ENCODE peak calls at places on chromosomes 13 and 19, in seven cellular contexts. Z is neural progenitor cell, L is body of pancreas, N is ascending aorta, I is heart right ventricle, Y is nephron progenitor cell, C is Calu3. E is an unnamed sample.

GRCh38 chr13:86870388-86870966 is 800.7 kb upstream of the SLITRK5 start:
- DNase-seq in Z (peak), L (no peak), N (no peak), I (no peak), Y (no peak), C (peak), E (peak)

GRCh38 chr13:71254384-71254783 is 612.6 kb downstream of the DACH1 start:
- DNase-seq in Z (peak), L (no peak), N (no peak), I (no peak), Y (no peak), C (no peak), E (no peak)

GRCh38 chr13:30038884-30039283 is 188.5 kb upstream of the UBL3 start:
- DNase-seq in Z (peak), L (no peak), N (no peak), I (no peak), Y (no peak), C (no peak), E (no peak)

GRCh38 chr19:45110811-45111210 is 17.8 kb downstream of the PPP1R37 start:
- DNase-seq in Z (no peak), L (no peak), N (no peak), I (no peak), Y (no peak), C (no peak), E (no peak)

GRCh38 chr19:16296713-16297112 is 27.9 kb upstream of the KLF2 start:
- DNase-seq in Z (no peak), L (no peak), N (no peak), I (no peak), Y (no peak), C (peak), E (peak)

GRCh38 chr13:78609464-78610205 is 6.3 kb upstream of the POU4F1 start:
- DNase-seq in Z (peak), L (no peak), N (no peak), I (no peak), Y (no peak), C (no peak), E (no peak)

GRCh38 chr13:84645196-84646071 is 763.2 kb upstream of the SLITRK1 start:
- DNase-seq in Z (no peak), L (no peak), N (no peak), I (no peak), Y (no peak), C (no peak), E (peak)

GRCh38 chr13:59247166-59247565 is 916.6 kb downstream of the DIAPH3 start:
- DNase-seq in Z (no peak), L (no peak), N (no peak), I (peak), Y (no peak), C (no peak), E (peak)

GRCh38 chr13:78197231-78197630 is 278.6 kb upstream of the EDNRB start:
- DNase-seq in Z (no peak), L (no peak), N (no peak), I (no peak), Y (no peak), C (no peak), E (no peak)

GRCh38 chr13:114035583-114036501 is 62.0 kb upstream of the C13orf46 start:
- DNase-seq in Z (peak), L (peak), N (no peak), I (no peak), Y (peak), C (no peak), E (no peak)

GRCh38 chr13:95005300-95005699 is 293.0 kb upstream of the SOX21 start:
- DNase-seq in Z (no peak), L (no peak), N (no peak), I (no peak), Y (no peak), C (no peak), E (no peak)

GRCh38 chr13:83350569-83350968 is 531.7 kb downstream of the SLITRK1 start:
- DNase-seq in Z (no peak), L (no peak), N (no peak), I (no peak), Y (no peak), C (no peak), E (peak)

GRCh38 chr19:36151144-36152051 is 849 bp downstream of the COX7A1 start:
- DNase-seq in Z (no peak), L (peak), N (peak), I (peak), Y (no peak), C (no peak), E (no peak)

GRCh38 chr13:61316647-61317046 is 99.0 kb downstream of the PCDH20 start:
- DNase-seq in Z (peak), L (no peak), N (no peak), I (no peak), Y (no peak), C (no peak), E (no peak)

GRCh38 chr19:35184884-35185283 is 30.3 kb downstream of the FXYD5 start:
- DNase-seq in Z (no peak), L (no peak), N (no peak), I (no peak), Y (no peak), C (no peak), E (no peak)

GRCh38 chr19:42216653-42217521 is 590 bp downstream of the DEDD2 start:
- DNase-seq in Z (peak), L (peak), N (peak), I (peak), Y (peak), C (peak), E (peak)

GRCh38 chr13:74883834-74884233 is 598.1 kb downstream of the TBC1D4 start:
- DNase-seq in Z (no peak), L (no peak), N (no peak), I (no peak), Y (no peak), C (no peak), E (no peak)
- TF ChIP-seq CTCF in Z (peak), L (no peak), N (no peak), I (no peak), Y (no peak), C (no peak), E (no peak)

GRCh38 chr13:111531505-111531904 is 211.1 kb downstream of the TEX29 start:
- DNase-seq in Z (no peak), L (peak), N (no peak), I (no peak), Y (no peak), C (no peak), E (peak)
- TF ChIP-seq CTCF in Z (peak), L (peak), N (no peak), I (peak), Y (no peak), C (no peak), E (no peak)

GRCh38 chr13:100977841-100978240 is 303.2 kb upstream of the TMTC4 start:
- DNase-seq in Z (no peak), L (no peak), N (no peak), I (no peak), Y (no peak), C (no peak), E (no peak)
- TF ChIP-seq CTCF in Z (no peak), L (no peak), N (no peak), I (no peak), Y (no peak), C (no peak), E (no peak)

DNA sequence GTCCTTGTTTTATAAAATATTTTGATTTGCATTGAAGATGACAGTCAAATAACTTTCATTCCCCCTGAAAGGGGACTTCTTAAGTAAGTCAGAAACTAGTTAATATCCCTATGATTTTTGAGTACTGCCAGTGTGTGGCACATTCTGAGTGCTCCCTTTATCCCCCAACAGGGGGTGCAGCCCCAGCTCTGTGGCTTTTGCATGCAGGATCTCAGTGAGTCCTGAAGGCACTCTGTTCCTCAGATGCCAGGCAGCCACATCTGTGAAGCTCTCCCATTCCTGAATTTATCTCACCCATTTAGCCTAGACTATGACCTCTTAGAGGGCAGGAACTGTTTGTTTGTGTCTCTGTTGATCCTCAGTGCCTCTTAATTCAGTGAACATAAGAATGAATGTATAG is 123.1 kb downstream of the CDK8 start:
- DNase-seq in Z (peak), L (no peak), N (no peak), I (no peak), Y (peak), C (peak), E (peak)
- TF ChIP-seq CTCF in Z (peak), L (peak), N (peak), I (peak), Y (peak), C (peak), E (peak)

DNA sequence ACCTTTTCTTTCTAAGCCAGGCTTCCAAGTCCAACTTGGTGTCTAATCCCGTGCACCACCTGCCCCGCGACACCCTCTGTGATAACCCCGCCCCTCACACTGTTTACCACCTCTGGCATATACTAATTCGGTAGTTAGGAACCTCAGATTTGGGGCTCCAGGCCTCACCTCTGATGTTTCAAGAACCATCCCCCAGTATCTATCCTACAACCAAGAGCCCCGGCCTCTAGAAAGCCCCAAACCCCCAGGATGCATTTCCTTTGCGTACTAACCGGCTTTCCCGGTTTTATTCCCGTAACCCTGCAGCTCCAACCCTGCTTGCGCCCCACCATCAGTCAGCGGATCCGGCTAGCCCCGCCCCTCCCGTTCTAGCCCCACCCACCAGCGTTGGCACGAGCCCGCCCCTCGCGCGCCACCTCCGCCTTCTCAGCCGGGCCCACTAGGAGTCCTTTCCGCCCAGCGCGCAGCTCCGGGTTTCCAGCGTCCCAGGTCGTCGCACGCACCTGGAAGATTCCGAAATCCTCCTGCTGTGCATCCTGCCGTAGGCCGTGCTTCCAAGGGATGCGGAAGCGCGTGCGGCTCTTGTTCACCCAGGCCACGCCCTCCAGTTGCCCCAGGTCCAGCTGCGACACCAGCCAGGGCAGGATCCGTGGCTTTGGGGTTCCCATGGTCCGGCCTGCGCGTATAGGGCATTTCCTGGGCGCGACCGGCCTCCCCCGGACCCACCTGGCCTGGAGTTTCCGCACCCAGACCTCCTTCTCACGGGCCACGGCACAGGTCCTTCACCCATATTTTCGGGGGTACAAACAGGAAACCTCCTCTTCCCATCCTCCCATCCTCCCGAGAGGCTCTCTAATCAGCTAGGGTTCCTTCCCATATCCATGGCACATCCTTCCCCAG is 1.2 kb downstream of the IRF3 start:
- DNase-seq in Z (peak), L (peak), N (peak), I (peak), Y (peak), C (peak), E (peak)
- TF ChIP-seq CTCF in Z (peak), L (peak), N (peak), I (peak), Y (no peak), C (no peak), E (no peak)

DNA sequence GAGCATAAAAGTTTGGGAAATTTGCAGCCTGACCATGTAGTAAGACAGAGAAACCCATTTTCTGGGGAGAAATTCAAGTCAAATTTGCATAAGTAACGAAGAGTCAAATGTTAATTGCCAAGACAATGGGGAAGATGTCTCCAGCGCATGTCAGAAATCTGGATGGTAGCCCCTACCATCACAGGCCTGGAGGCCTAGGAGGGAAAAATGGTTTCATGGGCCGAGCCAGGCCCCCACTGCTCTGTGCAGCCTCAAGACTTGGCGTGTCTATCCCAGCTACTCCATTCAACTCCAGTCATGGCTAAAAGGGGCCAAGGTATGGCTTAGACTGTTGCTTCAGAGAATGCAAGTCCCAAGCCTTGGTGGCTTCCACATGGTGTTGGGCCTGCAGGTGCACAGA is 269.8 kb downstream of the RFC3 start:
- DNase-seq in Z (no peak), L (no peak), N (no peak), I (no peak), Y (no peak), C (no peak), E (no peak)
- TF ChIP-seq CTCF in Z (no peak), L (no peak), N (no peak), I (no peak), Y (no peak), C (no peak), E (no peak)

DNA sequence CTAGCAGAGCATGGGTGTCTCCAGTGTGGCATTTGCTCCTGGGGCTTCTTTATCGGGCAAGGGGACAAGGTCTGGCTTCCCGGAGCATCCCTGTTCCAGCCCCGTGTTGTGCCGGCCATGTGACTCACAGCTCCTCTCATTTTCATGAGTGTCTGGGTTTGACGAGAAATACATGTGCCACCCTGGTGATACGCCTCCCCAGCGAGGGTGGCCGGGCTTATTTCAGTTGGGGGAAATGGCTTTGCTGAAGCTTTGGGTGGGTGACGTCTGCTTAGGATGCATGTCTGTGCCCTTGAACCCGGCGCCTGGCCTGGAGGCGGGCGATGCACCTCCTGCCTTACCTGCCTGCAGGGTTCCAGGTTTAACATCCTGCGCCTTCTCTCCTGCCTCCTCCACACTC is 61.9 kb upstream of the LDLR start:
- DNase-seq in Z (no peak), L (no peak), N (no peak), I (no peak), Y (no peak), C (no peak), E (no peak)
- TF ChIP-seq CTCF in Z (no peak), L (no peak), N (no peak), I (no peak), Y (no peak), C (no peak), E (no peak)

DNA sequence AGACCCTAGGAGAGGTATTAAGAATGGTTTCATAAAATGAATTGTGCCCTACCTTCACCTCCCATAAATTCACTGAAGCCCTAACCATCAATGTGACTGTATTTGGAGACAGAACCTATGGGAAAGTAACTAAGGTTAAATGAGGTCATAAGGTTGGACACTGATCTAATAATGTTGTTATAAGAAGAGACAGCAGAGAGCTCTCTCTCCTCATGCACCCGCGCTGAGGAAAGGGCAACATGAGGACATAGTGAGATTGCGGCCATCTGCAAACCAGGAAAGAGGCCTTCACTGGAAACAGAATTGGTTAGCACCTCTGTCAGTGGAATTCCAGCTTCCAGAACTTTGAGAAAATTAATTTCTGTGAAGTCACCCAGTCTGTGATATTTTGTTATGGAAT is 1396.1 kb upstream of the MIR17HG start:
- DNase-seq in Z (peak), L (no peak), N (no peak), I (no peak), Y (peak), C (no peak), E (no peak)
- TF ChIP-seq CTCF in Z (no peak), L (no peak), N (no peak), I (peak), Y (no peak), C (no peak), E (no peak)

DNA sequence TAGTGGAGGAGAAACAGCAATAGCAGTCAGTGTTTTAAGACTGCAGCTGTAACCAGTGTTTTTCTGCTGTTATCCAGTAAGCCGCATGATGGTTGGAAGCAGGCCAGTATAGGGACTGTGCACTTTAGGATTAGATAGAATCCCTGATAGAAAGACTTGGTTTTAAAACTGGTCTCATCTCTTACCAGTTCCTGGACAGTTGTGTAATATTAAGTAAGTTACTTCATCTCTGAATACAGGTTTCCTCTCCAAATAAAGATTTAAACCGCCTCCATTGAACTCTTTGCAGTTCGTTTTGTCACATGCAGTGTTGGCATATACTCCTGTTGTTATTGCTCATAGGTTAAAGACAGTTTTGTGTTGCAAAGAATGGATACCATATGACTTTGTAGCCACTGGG is 25.6 kb downstream of the URI1 start:
- DNase-seq in Z (no peak), L (no peak), N (no peak), I (no peak), Y (no peak), C (no peak), E (peak)
- TF ChIP-seq CTCF in Z (no peak), L (no peak), N (no peak), I (no peak), Y (no peak), C (no peak), E (no peak)

GRCh38 chr13:67048084-67048792 is 181.9 kb downstream of the PCDH9 start:
- DNase-seq in Z (peak), L (peak), N (no peak), I (no peak), Y (no peak), C (no peak), E (peak)
- TF ChIP-seq CTCF in Z (no peak), L (no peak), N (no peak), I (no peak), Y (no peak), C (no peak), E (no peak)

E was measured in MCF 10A.